ENCODE peak calls at places on chromosome 14, in four cellular contexts. K, N, B and T are unnamed samples. For H3K9me3, the result is how much of the 10 kb centered on the place peaks cover.

GRCh38 chr14:75985618-75986438 is at the start of gene IFT43:
- DNase-seq in K (peak), B (peak), N (peak), T (peak)

GRCh38 chr14:21771671-21772070 is 98.1 kb upstream of the OR4E1 start:
- DNase-seq in N (no peak), K (no peak), B (no peak), T (no peak)

GRCh38 chr14:51879170-51879569 is 18.8 kb downstream of the GNG2 start:
- DNase-seq in K (no peak), N (no peak), B (no peak), T (no peak)

GRCh38 chr14:106044949-106045596 is 518.7 kb downstream of the TMEM121 start:
- DNase-seq in K (peak), N (peak), B (peak), T (peak)

GRCh38 chr14:33943081-33943480 is 7.8 kb downstream of the EGLN3 start:
- DNase-seq in N (no peak), B (no peak), K (no peak), T (no peak)

GRCh38 chr14:103748539-103748867 is 32.9 kb downstream of the ZFYVE21 start:
- DNase-seq in N (no peak), K (no peak), B (peak), T (no peak)

GRCh38 chr14:72305555-72305954 is 373.3 kb downstream of the RGS6 start:
- DNase-seq in N (no peak), B (no peak), K (no peak), T (no peak)

GRCh38 chr14:64220466-64220865 is 73.7 kb downstream of the ESR2 start:
- DNase-seq in K (no peak), N (peak), B (no peak), T (no peak)

GRCh38 chr14:68710776-68711175 is 82.1 kb downstream of the ZFP36L1 start:
- DNase-seq in B (no peak), K (no peak), N (no peak), T (no peak)

GRCh38 chr14:75469606-75470237 is 41.9 kb downstream of the JDP2 start:
- DNase-seq in K (peak), B (no peak), N (no peak), T (no peak)

GRCh38 chr14:51957950-51958349 is 31.4 kb upstream of the RTRAF start:
- DNase-seq in K (no peak), B (no peak), N (no peak), T (no peak)

GRCh38 chr14:105330491-105330895 is 15.9 kb downstream of the PACS2 start:
- DNase-seq in N (no peak), B (no peak), K (peak), T (no peak)

GRCh38 chr14:91298576-91298975 is 54.1 kb upstream of the GPR68 start:
- DNase-seq in K (no peak), N (no peak), B (no peak), T (no peak)

GRCh38 chr14:51552768-51553426 is 98.8 kb upstream of the FRMD6 start:
- DNase-seq in N (no peak), K (no peak), B (no peak), T (no peak)

GRCh38 chr14:75363570-75364227 is 64.1 kb upstream of the JDP2 start:
- DNase-seq in K (no peak), B (no peak), N (no peak), T (no peak)

GRCh38 chr14:92503756-92504491 is 9.7 kb upstream of the RIN3 start:
- DNase-seq in B (no peak), N (peak), K (no peak), T (no peak)

GRCh38 chr14:68306934-68307758 is 485.7 kb downstream of the ZFP36L1 start:
- DNase-seq in N (no peak), K (no peak), B (no peak), T (no peak)

GRCh38 chr14:91417983-91418386 is 365 bp upstream of the CCDC88C start:
- DNase-seq in K (peak), B (peak), N (peak), T (peak)

GRCh38 chr14:79809849-79810612 is 401.3 kb downstream of the DIO2 start:
- DNase-seq in N (no peak), K (no peak), B (no peak), T (no peak)

GRCh38 chr14:50955373-50956043 is 11.2 kb upstream of the PYGL start:
- DNase-seq in N (peak), B (no peak), K (peak), T (no peak)

GRCh38 chr14:29390046-29390841 is 537.4 kb downstream of the PRKD1 start:
- DNase-seq in K (no peak), B (no peak), N (no peak), T (no peak)

GRCh38 chr14:69694730-69695663 is 71.9 kb upstream of the SRSF5 start:
- DNase-seq in B (no peak), K (no peak), N (no peak), T (no peak)

GRCh38 chr14:51087024-51087423 is 7.9 kb downstream of the TRIM9 start:
- DNase-seq in N (no peak), B (no peak), K (no peak), T (no peak)

GRCh38 chr14:45968037-45968436 is 683.5 kb downstream of the RPL10L start:
- DNase-seq in K (no peak), B (no peak), N (no peak), T (no peak)

GRCh38 chr14:51431033-51431709 is 191.1 kb downstream of the TMX1 start:
- DNase-seq in N (no peak), B (no peak), K (no peak), T (no peak)

GRCh38 chr14:94344389-94344788 is 21.3 kb upstream of the SERPINA6 start:
- DNase-seq in K (no peak), N (no peak), B (no peak), T (no peak)
- H3K9me3 ChIP-seq in K (under half), N (under half), B (under half), T (under half)

DNA sequence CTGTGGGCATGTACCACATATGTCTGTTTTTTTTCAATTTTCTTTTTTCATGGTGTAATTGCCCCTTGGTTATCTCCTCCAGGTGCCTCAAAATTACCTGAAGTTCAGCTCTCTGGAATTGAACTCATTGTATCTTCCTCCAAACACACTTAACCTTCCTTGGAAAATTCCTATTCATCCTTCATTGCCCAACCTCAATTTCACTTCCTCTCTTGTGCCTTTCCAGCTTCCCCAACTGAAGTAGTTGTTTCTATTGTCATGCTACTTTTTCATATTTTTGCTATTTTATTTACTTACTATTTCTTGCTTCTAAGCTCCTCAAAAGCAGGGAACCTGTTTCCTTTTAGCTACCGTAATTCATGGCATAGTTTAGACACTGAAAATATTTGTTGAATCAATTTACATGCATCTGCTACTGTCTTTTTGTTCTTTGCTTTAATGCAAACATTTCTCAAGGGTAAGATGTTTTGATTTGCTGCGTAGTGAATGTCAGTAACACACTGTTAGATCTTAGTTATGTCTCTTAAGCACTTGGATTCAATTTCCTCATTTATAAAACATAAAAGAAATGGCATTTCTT is 37.0 kb upstream of the STXBP6 start:
- DNase-seq in K (no peak), N (no peak), B (no peak), T (no peak)
- H3K9me3 ChIP-seq in K (under half), N (under half), B (under half), T (under half)

GRCh38 chr14:85634205-85634604 is 104.3 kb downstream of the FLRT2 start:
- DNase-seq in N (no peak), K (no peak), B (no peak), T (no peak)
- H3K9me3 ChIP-seq in N (under half), K (under half), B (under half), T (under half)

DNA sequence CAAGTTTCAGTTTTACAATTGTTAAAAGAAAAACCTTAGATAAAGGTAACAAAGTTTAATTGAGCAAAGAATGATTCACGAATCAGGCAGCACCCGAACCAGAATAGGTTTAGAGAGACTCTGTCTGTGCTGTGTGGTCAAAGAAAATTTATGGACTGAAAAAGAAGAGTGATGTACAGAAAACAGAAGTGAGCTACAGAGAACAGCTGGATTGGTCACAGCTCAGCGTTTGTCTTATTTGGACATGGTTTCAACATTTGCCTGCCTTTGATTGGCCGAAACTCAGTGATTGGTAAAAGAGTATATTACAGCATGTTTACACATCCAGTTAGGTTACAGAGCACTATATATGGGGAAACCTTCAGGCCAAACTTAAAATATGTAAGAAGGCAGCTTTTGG is 703.2 kb upstream of the STXBP6 start:
- DNase-seq in N (no peak), K (no peak), B (no peak), T (no peak)
- H3K9me3 ChIP-seq in N (under half), K (under half), B (under half), T (under half)